ENCODE peak calls at places on chromosomes 5 and 9, in nine cellular contexts. One of them, this sample, is unnamed.

GRCh38 chr9:109317311-109317978 is 3.4 kb downstream of the EPB41L4B start:
- DNase-seq in fibroblast of pulmonary artery: no peak
- DNase-seq in thoracic aorta: no peak
- DNase-seq in GM12864: no peak
- DNase-seq in upper lobe of right lung: no peak
- DNase-seq in HFF-Myc: no peak
- DNase-seq in body of pancreas: no peak
- DNase-seq in choroid plexus epithelial cell: no peak
- DNase-seq in HCT116: no peak
- DNase-seq in this sample: no peak

GRCh38 chr9:133701321-133701980 is 36.7 kb downstream of the SARDH start:
- DNase-seq in HCT116: no peak
- DNase-seq in upper lobe of right lung: peak; percentile 62
- DNase-seq in HFF-Myc: no peak
- DNase-seq in thoracic aorta: no peak
- DNase-seq in fibroblast of pulmonary artery: no peak
- DNase-seq in body of pancreas: no peak
- DNase-seq in GM12864: no peak
- DNase-seq in choroid plexus epithelial cell: no peak
- DNase-seq in this sample: no peak

GRCh38 chr9:125359011-125359410 is 97.4 kb downstream of the GAPVD1 start:
- DNase-seq in HFF-Myc: no peak
- DNase-seq in GM12864: no peak
- DNase-seq in fibroblast of pulmonary artery: no peak
- DNase-seq in body of pancreas: no peak
- DNase-seq in choroid plexus epithelial cell: no peak
- DNase-seq in HCT116: no peak
- DNase-seq in thoracic aorta: no peak
- DNase-seq in upper lobe of right lung: no peak
- DNase-seq in this sample: no peak

GRCh38 chr5:123717139-123717538 is 205.2 kb downstream of the CSNK1G3 start:
- DNase-seq in GM12864: no peak
- DNase-seq in thoracic aorta: no peak
- DNase-seq in HFF-Myc: peak; percentile 56
- DNase-seq in body of pancreas: no peak
- DNase-seq in HCT116: no peak
- DNase-seq in upper lobe of right lung: no peak
- DNase-seq in fibroblast of pulmonary artery: peak; percentile 75
- DNase-seq in choroid plexus epithelial cell: peak; percentile 66
- DNase-seq in this sample: no peak

GRCh38 chr5:82338731-82339130 is 60.6 kb upstream of the RPS23 start:
- DNase-seq in HCT116: no peak
- DNase-seq in body of pancreas: no peak
- DNase-seq in choroid plexus epithelial cell: peak; percentile 68
- DNase-seq in upper lobe of right lung: no peak
- DNase-seq in thoracic aorta: no peak
- DNase-seq in GM12864: no peak
- DNase-seq in fibroblast of pulmonary artery: no peak
- DNase-seq in HFF-Myc: no peak
- DNase-seq in this sample: no peak

GRCh38 chr5:16787278-16787677 is 148.8 kb downstream of the MYO10 start:
- DNase-seq in body of pancreas: peak; percentile 41
- DNase-seq in upper lobe of right lung: no peak
- DNase-seq in choroid plexus epithelial cell: no peak
- DNase-seq in thoracic aorta: no peak
- DNase-seq in fibroblast of pulmonary artery: no peak
- DNase-seq in HFF-Myc: no peak
- DNase-seq in HCT116: no peak
- DNase-seq in GM12864: no peak
- DNase-seq in this sample: no peak

GRCh38 chr9:127370651-127371648 is 26.0 kb upstream of the SLC2A8 start:
- DNase-seq in fibroblast of pulmonary artery: no peak
- DNase-seq in GM12864: no peak
- DNase-seq in thoracic aorta: no peak
- DNase-seq in HFF-Myc: no peak
- DNase-seq in upper lobe of right lung: no peak
- DNase-seq in body of pancreas: no peak
- DNase-seq in HCT116: no peak
- DNase-seq in choroid plexus epithelial cell: no peak
- DNase-seq in this sample: no peak

GRCh38 chr5:76715734-76716455 is at the start of gene F2R:
- DNase-seq in upper lobe of right lung: peak; percentile 74
- DNase-seq in GM12864: no peak
- DNase-seq in fibroblast of pulmonary artery: peak; percentile 82
- DNase-seq in HCT116: no peak
- DNase-seq in HFF-Myc: no peak
- DNase-seq in thoracic aorta: no peak
- DNase-seq in choroid plexus epithelial cell: peak; percentile 65
- DNase-seq in body of pancreas: no peak
- DNase-seq in this sample: no peak

GRCh38 chr5:173499471-173500212 is 116.8 kb downstream of the BOD1 start:
- DNase-seq in fibroblast of pulmonary artery: no peak
- DNase-seq in choroid plexus epithelial cell: no peak
- DNase-seq in thoracic aorta: no peak
- DNase-seq in upper lobe of right lung: no peak
- DNase-seq in HCT116: no peak
- DNase-seq in GM12864: no peak
- DNase-seq in body of pancreas: peak; percentile 89
- DNase-seq in HFF-Myc: no peak
- DNase-seq in this sample: no peak

GRCh38 chr5:9932770-9933169 is 302.6 kb upstream of the TAS2R1 start:
- DNase-seq in upper lobe of right lung: no peak
- DNase-seq in HFF-Myc: peak; percentile 27
- DNase-seq in GM12864: no peak
- DNase-seq in body of pancreas: no peak
- DNase-seq in thoracic aorta: no peak
- DNase-seq in fibroblast of pulmonary artery: peak; percentile 64
- DNase-seq in HCT116: peak; percentile 1
- DNase-seq in choroid plexus epithelial cell: peak; percentile 84
- DNase-seq in this sample: peak; percentile 28

GRCh38 chr5:162607879-162608278 is 540.3 kb downstream of the GABRG2 start:
- DNase-seq in HCT116: no peak
- DNase-seq in upper lobe of right lung: no peak
- DNase-seq in GM12864: no peak
- DNase-seq in body of pancreas: no peak
- DNase-seq in fibroblast of pulmonary artery: no peak
- DNase-seq in thoracic aorta: no peak
- DNase-seq in choroid plexus epithelial cell: no peak
- DNase-seq in HFF-Myc: no peak
- DNase-seq in this sample: no peak

GRCh38 chr5:40834391-40834848 is 602 bp downstream of the RPL37 start:
- DNase-seq in body of pancreas: peak; percentile 32
- DNase-seq in HFF-Myc: no peak
- DNase-seq in GM12864: no peak
- DNase-seq in upper lobe of right lung: no peak
- DNase-seq in choroid plexus epithelial cell: peak; percentile 53
- DNase-seq in thoracic aorta: no peak
- DNase-seq in fibroblast of pulmonary artery: peak; percentile 45
- DNase-seq in HCT116: no peak
- DNase-seq in this sample: no peak

GRCh38 chr5:74073257-74073656 is 447.3 kb downstream of the ARHGEF28 start:
- DNase-seq in thoracic aorta: no peak
- DNase-seq in GM12864: no peak
- DNase-seq in body of pancreas: no peak
- DNase-seq in upper lobe of right lung: no peak
- DNase-seq in HFF-Myc: no peak
- DNase-seq in choroid plexus epithelial cell: peak; percentile 71
- DNase-seq in fibroblast of pulmonary artery: peak; percentile 63
- DNase-seq in HCT116: no peak
- DNase-seq in this sample: no peak

DNA sequence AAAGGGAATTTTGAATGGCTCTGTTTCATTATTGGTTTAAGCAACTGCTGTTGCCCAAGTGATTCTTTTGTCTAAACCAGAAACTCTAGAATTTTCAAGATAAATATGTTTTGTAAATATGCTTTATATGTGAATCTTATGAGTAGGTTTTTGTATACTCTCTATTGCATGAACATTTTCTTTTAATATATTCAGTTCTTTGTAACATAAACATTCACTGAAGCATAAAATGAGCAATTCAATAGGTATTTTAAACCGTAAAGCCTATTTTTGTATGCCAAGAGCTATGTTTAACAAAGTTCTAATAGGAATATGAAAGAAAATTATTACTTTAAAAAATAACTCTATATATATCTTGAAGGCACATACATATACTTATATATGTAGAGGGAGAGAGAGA is 293.1 kb downstream of the PSAT1 start:
- DNase-seq in GM12864: no peak
- DNase-seq in choroid plexus epithelial cell: no peak
- DNase-seq in fibroblast of pulmonary artery: no peak
- DNase-seq in upper lobe of right lung: no peak
- DNase-seq in HFF-Myc: no peak
- DNase-seq in thoracic aorta: no peak
- DNase-seq in HCT116: no peak
- DNase-seq in body of pancreas: no peak
- DNase-seq in this sample: no peak
- TF ChIP-seq CTCF in GM12864: no peak
- TF ChIP-seq CTCF in choroid plexus epithelial cell: no peak
- TF ChIP-seq CTCF in fibroblast of pulmonary artery: no peak
- TF ChIP-seq CTCF in upper lobe of right lung: no peak
- TF ChIP-seq CTCF in HFF-Myc: no peak
- TF ChIP-seq CTCF in thoracic aorta: no peak
- TF ChIP-seq CTCF in HCT116: no peak
- TF ChIP-seq CTCF in body of pancreas: no peak
- TF ChIP-seq CTCF in this sample: no peak

DNA sequence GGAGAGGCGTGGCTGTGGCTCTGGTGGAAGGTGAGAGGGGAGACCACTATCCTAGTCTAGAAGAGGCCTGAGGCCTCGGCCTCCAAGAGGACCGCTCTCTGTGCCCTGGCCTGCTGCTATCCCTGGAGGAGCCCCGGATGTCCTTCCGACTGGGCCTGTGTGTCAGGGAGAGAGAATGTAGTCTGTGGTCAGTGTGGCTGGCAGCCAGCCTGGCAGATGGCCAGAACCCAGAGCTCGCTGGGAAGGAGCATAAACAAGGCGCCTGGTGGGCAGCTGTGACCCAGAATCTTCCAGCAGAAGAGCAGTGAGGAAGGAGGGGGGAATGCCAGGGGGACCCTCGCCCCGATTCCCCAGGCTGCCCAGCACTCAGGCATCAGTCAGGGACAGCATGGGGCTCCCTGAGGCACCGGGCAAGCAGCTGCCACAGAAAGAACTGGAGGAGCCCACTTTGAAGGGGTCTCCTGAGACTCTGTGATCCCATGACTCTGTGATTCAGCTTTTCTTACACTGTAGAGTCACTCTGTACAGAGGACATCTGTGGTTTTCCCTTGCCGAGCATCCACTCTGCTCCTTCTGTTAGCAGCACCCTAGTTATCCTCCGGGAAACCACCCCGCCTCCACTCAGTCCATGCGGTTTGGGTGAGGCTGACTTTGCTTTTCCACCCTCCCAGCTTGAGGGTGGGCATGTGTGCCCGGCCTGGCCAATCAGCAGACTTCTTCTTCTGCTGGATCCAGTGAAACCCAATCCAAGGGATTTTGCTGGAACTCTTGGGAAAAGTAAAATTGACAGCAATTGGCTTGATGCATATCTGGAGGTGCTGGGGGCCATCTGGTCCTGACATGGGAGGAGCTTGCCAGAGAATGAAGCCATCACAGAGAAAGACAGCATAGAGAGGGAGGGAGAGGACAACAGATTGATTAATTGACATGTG is 46.2 kb upstream of the PWWP2A start:
- DNase-seq in GM12864: no peak
- DNase-seq in HCT116: peak; percentile 95
- DNase-seq in HFF-Myc: peak; percentile 97
- DNase-seq in choroid plexus epithelial cell: peak; percentile 99
- DNase-seq in upper lobe of right lung: peak; percentile 92
- DNase-seq in thoracic aorta: peak; percentile 83
- DNase-seq in body of pancreas: peak; percentile 76
- DNase-seq in fibroblast of pulmonary artery: peak; percentile 98
- DNase-seq in this sample: peak; percentile 96
- H3K4me3 ChIP-seq in GM12864: no peak overlapping the region
- H3K4me3 ChIP-seq in HCT116: peak overlapping the region; percentile 38
- H3K4me3 ChIP-seq in HFF-Myc: peak overlapping the region; percentile 26
- H3K4me3 ChIP-seq in choroid plexus epithelial cell: peak overlapping the region; percentile 25
- H3K4me3 ChIP-seq in upper lobe of right lung: no peak overlapping the region
- H3K4me3 ChIP-seq in thoracic aorta: peak overlapping the region; percentile 38
- H3K4me3 ChIP-seq in body of pancreas: no peak overlapping the region
- H3K4me3 ChIP-seq in fibroblast of pulmonary artery: peak overlapping the region; percentile 13
- H3K4me3 ChIP-seq in this sample: peak overlapping the region; percentile 30

GRCh38 chr9:86735772-86736458 is 211.4 kb downstream of the GAS1 start:
- DNase-seq in HFF-Myc: no peak
- DNase-seq in thoracic aorta: no peak
- DNase-seq in choroid plexus epithelial cell: no peak
- DNase-seq in upper lobe of right lung: no peak
- DNase-seq in HCT116: no peak
- DNase-seq in GM12864: no peak
- DNase-seq in fibroblast of pulmonary artery: no peak
- DNase-seq in body of pancreas: peak; percentile 18
- DNase-seq in this sample: no peak

DNA sequence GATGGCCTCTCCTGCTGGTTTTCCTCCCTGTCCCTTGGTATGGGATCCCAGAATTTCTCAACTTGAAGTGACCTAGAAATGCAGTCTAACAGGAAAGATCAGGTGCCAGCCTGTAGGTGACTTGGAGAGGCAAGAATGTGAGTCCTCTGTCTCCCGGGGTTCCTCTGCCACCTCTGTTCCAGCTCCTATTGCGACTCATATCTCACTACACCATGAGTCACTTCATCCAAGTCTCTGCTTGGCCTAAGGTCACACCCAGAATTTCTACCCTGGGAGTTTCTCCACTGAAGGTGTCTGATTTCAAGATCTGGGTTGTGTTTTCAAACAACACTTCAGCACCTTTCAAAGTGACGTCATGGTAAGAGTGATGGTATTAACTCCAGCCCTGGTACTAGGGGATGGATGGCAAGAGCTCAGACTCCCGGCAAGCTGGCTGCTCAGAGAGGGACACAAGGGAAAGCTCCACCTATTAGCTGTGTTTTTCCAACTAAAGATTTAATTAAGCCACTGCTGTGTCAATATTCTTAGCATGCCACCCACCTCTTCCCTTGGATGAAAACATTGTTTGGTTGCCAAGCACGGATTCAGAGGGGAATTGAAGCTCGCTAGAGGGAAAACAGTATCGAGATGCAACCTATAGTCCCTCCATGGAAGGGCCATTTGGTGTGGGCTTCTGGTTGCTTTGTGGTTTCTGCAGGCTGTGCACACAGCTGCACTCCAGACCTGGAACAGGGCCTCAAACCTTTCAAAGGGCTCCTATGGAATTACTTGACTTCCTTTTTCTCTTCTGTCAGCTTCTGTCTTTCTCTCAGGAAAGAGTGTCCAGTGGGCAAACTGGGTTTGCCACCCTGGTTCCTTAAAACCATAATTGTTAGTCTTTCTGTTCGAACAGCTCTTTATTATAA is 205.7 kb downstream of the GAS1 start:
- DNase-seq in HCT116: peak; percentile 87
- DNase-seq in fibroblast of pulmonary artery: peak; percentile 54
- DNase-seq in thoracic aorta: no peak
- DNase-seq in GM12864: no peak
- DNase-seq in HFF-Myc: peak; percentile 56
- DNase-seq in upper lobe of right lung: no peak
- DNase-seq in body of pancreas: peak; percentile 52
- DNase-seq in choroid plexus epithelial cell: peak; percentile 83
- DNase-seq in this sample: no peak
- TF ChIP-seq CTCF in HCT116: no peak
- TF ChIP-seq CTCF in fibroblast of pulmonary artery: no peak
- TF ChIP-seq CTCF in thoracic aorta: no peak
- TF ChIP-seq CTCF in GM12864: no peak
- TF ChIP-seq CTCF in HFF-Myc: no peak
- TF ChIP-seq CTCF in upper lobe of right lung: no peak
- TF ChIP-seq CTCF in body of pancreas: no peak
- TF ChIP-seq CTCF in choroid plexus epithelial cell: no peak
- TF ChIP-seq CTCF in this sample: no peak

GRCh38 chr9:73143606-73144328 is 7.9 kb upstream of the ANXA1 start:
- DNase-seq in body of pancreas: no peak
- DNase-seq in HCT116: peak; percentile 68
- DNase-seq in GM12864: no peak
- DNase-seq in fibroblast of pulmonary artery: peak; percentile 91
- DNase-seq in upper lobe of right lung: no peak
- DNase-seq in thoracic aorta: no peak
- DNase-seq in HFF-Myc: peak; percentile 69
- DNase-seq in choroid plexus epithelial cell: peak; percentile 90
- DNase-seq in this sample: peak; percentile 62
- H3K4me3 ChIP-seq in body of pancreas: no peak overlapping the region
- H3K4me3 ChIP-seq in HCT116: no peak overlapping the region
- H3K4me3 ChIP-seq in GM12864: no peak overlapping the region
- H3K4me3 ChIP-seq in fibroblast of pulmonary artery: no peak overlapping the region
- H3K4me3 ChIP-seq in upper lobe of right lung: no peak overlapping the region
- H3K4me3 ChIP-seq in thoracic aorta: no peak overlapping the region
- H3K4me3 ChIP-seq in HFF-Myc: no peak overlapping the region
- H3K4me3 ChIP-seq in choroid plexus epithelial cell: no peak overlapping the region
- H3K4me3 ChIP-seq in this sample: no peak overlapping the region